ENCODE peak calls at places on chromosomes 7 and 10, in nine cellular contexts. F is mesenteric fat pad; X is colonic mucosa; B is AG09319; Q is heart left ventricle; W is stimulated activated CD4-positive, alpha-beta T cell treated with anti-CD3 and anti-CD28 coated beads, Interleukin-4, amount 100 ng/mL, for 4 hours; S is Panc1; P is chondrocyte; H is sciatic nerve. D is an unnamed sample.

GRCh38 chr10:71077143-71077581 is 135.2 kb upstream of the UNC5B start:
- DNase-seq in H (peak; percentile 37), P (no peak), X (no peak), W (no peak), F (peak; percentile 75), B (no peak), Q (peak; percentile 16), S (no peak), D (peak; percentile 70)

GRCh38 chr7:45606050-45606449 is 31.9 kb downstream of the ADCY1 start:
- DNase-seq in P (no peak), X (no peak), Q (no peak), S (no peak), H (peak; percentile 15), W (no peak), B (no peak), F (peak; percentile 49), D (peak; percentile 43)

GRCh38 chr7:94028768-94029167 is 24.6 kb upstream of the BET1 start:
- DNase-seq in S (no peak), F (no peak), W (no peak), B (peak; percentile 4), Q (no peak), H (no peak), X (no peak), P (no peak), D (no peak)

GRCh38 chr7:149873074-149873967 is 448 bp upstream of the ATP6V0E2 start:
- DNase-seq in P (no peak), B (peak; percentile 74), W (peak; percentile 93), H (peak; percentile 97), Q (peak; percentile 96), F (peak; percentile 96), S (peak; percentile 45), X (peak; percentile 95), D (peak; percentile 98)

GRCh38 chr10:31646519-31646918 is 282.1 kb downstream of the ARHGAP12 start:
- DNase-seq in S (no peak), B (no peak), F (no peak), P (no peak), X (no peak), W (no peak), Q (no peak), H (no peak), D (no peak)

GRCh38 chr7:74655324-74655723 is 2.2 kb upstream of the GTF2I start:
- DNase-seq in S (no peak), W (no peak), H (no peak), X (no peak), F (no peak), B (no peak), P (no peak), Q (no peak), D (no peak)

GRCh38 chr10:17179002-17179401 is 22.5 kb downstream of the TRDMT1 start:
- DNase-seq in X (no peak), F (no peak), Q (no peak), B (no peak), S (no peak), W (no peak), H (no peak), P (no peak), D (no peak)

GRCh38 chr10:80259405-80259871 is 30.0 kb downstream of the MAT1A start:
- DNase-seq in Q (no peak), S (no peak), H (no peak), F (no peak), B (no peak), W (no peak), X (no peak), P (no peak), D (no peak)

GRCh38 chr10:50347394-50347802 is 96.1 kb upstream of the ASAH2 start:
- DNase-seq in H (no peak), W (no peak), P (no peak), X (no peak), F (no peak), S (no peak), B (no peak), Q (no peak), D (no peak)

GRCh38 chr7:123367508-123368122 is 166.8 kb downstream of the IQUB start:
- DNase-seq in X (no peak), P (no peak), Q (no peak), S (peak; percentile 20), F (no peak), W (no peak), B (no peak), H (no peak), D (no peak)

GRCh38 chr7:47119408-47119807 is 462.5 kb downstream of the TNS3 start:
- DNase-seq in B (no peak), F (no peak), H (no peak), S (no peak), P (no peak), X (no peak), Q (no peak), W (no peak), D (no peak)

GRCh38 chr7:159107052-159107892 is 37.4 kb downstream of the VIPR2 start:
- DNase-seq in F (no peak), W (no peak), S (no peak), P (peak; percentile 84), H (peak; percentile 30), X (no peak), B (no peak), Q (no peak), D (no peak)

GRCh38 chr10:116418394-116418793 is 9.3 kb upstream of the PNLIPRP3 start:
- DNase-seq in F (no peak), S (no peak), H (no peak), P (no peak), W (no peak), B (no peak), Q (no peak), X (no peak), D (no peak)

GRCh38 chr7:114944742-114945625 is 23.1 kb downstream of the MDFIC start:
- DNase-seq in S (no peak), H (peak; percentile 82), W (no peak), P (peak; percentile 64), X (peak; percentile 33), F (no peak), B (peak; percentile 89), Q (peak; percentile 71), D (peak; percentile 81)

GRCh38 chr10:128839701-128840100 is 627.3 kb upstream of the MGMT start:
- DNase-seq in S (no peak), W (no peak), B (no peak), H (no peak), F (no peak), P (no peak), X (no peak), Q (no peak), D (no peak)

GRCh38 chr10:96840841-96841518 is 8.9 kb downstream of the LCOR start:
- DNase-seq in P (no peak), Q (no peak), B (no peak), F (no peak), H (no peak), W (peak; percentile 23), X (no peak), S (no peak), D (no peak)

GRCh38 chr7:49643321-49643720 is 130.1 kb upstream of the VWC2 start:
- DNase-seq in P (no peak), F (no peak), H (no peak), W (no peak), X (no peak), Q (peak; percentile 35), S (no peak), B (no peak), D (no peak)

GRCh38 chr10:110636932-110637557 is 7.1 kb upstream of the RBM20 start:
- DNase-seq in B (no peak), X (no peak), H (no peak), F (no peak), P (no peak), W (no peak), Q (peak; percentile 77), S (no peak), D (peak; percentile 85)

GRCh38 chr7:22576941-22577927 is 77.2 kb upstream of the STEAP1B start:
- DNase-seq in P (no peak), Q (no peak), B (peak; percentile 96), X (peak; percentile 24), H (no peak), S (no peak), F (no peak), W (no peak), D (no peak)

GRCh38 chr10:71073451-71074175 is 138.8 kb upstream of the UNC5B start:
- DNase-seq in W (no peak), F (peak; percentile 78), H (no peak), B (no peak), Q (no peak), S (no peak), X (no peak), P (peak; percentile 67), D (peak; percentile 46)

GRCh38 chr10:42999385-43000020 is 77.4 kb upstream of the RET start:
- DNase-seq in B (no peak), H (no peak), Q (no peak), X (no peak), S (no peak), F (peak; percentile 68), P (peak; percentile 87), W (no peak), D (peak; percentile 67)

GRCh38 chr10:122282253-122282671 is 11.2 kb downstream of the BTBD16 start:
- DNase-seq in X (no peak), W (no peak), H (no peak), Q (no peak), P (no peak), S (no peak), F (no peak), B (no peak), D (no peak)

D was measured in cardiac septum.